ENCODE peak calls at places on chromosomes 7 and 10, in seven cellular contexts. F is HCT116, K is HepG2, B is H1, X is K562, R is SK-N-SH, P is GM12878. H is an unnamed sample.

GRCh38 chr10:29344073-29344820 is 55.4 kb downstream of the LYZL1 start:
- DNase-seq in F (no peak), K (no peak), B (no peak), X (no peak), R (no peak), P (no peak), H (no peak)

GRCh38 chr10:97039538-97040247 is 146.1 kb downstream of the SLIT1 start:
- DNase-seq in F (no peak), K (no peak), B (peak), X (no peak), R (no peak), P (no peak), H (no peak)

GRCh38 chr10:131681122-131681521 is 219.7 kb upstream of the PPP2R2D start:
- DNase-seq in F (no peak), K (no peak), B (no peak), X (no peak), R (no peak), P (no peak), H (no peak)

GRCh38 chr7:100543586-100543985 is 4.6 kb downstream of the AGFG2 start:
- DNase-seq in F (no peak), K (no peak), B (no peak), X (no peak), R (no peak), P (no peak), H (no peak)

GRCh38 chr7:84647797-84648762 is 453.5 kb upstream of the SEMA3A start:
- DNase-seq in F (no peak), K (no peak), B (no peak), X (no peak), R (no peak), P (no peak), H (no peak)

GRCh38 chr7:134448359-134449229 is 10.3 kb downstream of the AKR1B1 start:
- DNase-seq in F (peak), K (no peak), B (no peak), X (peak), R (no peak), P (no peak), H (no peak)

GRCh38 chr10:101694056-101694673 is 805 bp downstream of the FBXW4 start:
- DNase-seq in F (no peak), K (peak), B (no peak), X (peak), R (peak), P (no peak), H (peak)

GRCh38 chr10:22022257-22023051 is 18.9 kb upstream of the DNAJC1 start:
- DNase-seq in F (no peak), K (no peak), B (no peak), X (peak), R (peak), P (no peak), H (no peak)

DNA sequence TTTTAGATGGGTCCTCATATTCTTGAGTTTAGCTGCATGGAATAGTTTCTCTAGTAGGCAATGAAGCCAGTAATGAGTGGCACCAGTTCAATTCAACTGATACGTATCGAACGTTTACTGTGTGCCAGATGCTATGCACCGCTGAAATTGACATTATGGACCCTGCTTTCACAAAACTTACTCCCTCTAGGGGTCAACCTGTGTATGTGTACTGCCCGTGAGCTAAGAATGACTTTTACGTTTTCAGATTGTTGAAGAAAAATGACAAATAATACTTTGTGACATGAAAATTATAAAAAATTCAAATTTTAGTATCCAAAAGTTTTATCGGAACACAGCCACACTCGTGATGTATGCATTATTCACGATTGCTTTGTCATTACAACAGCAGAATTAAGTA is 95.5 kb downstream of the ZMYND11 start:
- DNase-seq in F (peak), K (peak), B (no peak), X (peak), R (peak), P (no peak), H (peak)
- TF ChIP-seq JUND in F (no peak), K (no peak), B (no peak), X (no peak), R (no peak), P (no peak), H (no peak)

GRCh38 chr7:22571776-22572175 is 71.8 kb upstream of the STEAP1B start:
- DNase-seq in F (no peak), K (no peak), B (no peak), X (no peak), R (no peak), P (no peak), H (no peak)
- TF ChIP-seq JUND in F (no peak), K (no peak), B (no peak), X (no peak), R (no peak), P (no peak), H (no peak)

GRCh38 chr10:76033457-76034196 is 602.2 kb downstream of the LRMDA start:
- DNase-seq in F (no peak), K (peak), B (no peak), X (no peak), R (no peak), P (peak), H (peak)
- TF ChIP-seq JUND in F (no peak), K (peak), B (no peak), X (no peak), R (no peak), P (no peak), H (no peak)

GRCh38 chr10:24721254-24722106 is 2.2 kb downstream of the ARHGAP21 start:
- DNase-seq in F (no peak), K (no peak), B (peak), X (peak), R (peak), P (no peak), H (no peak)
- TF ChIP-seq JUND in F (no peak), K (no peak), B (no peak), X (no peak), R (no peak), P (no peak), H (no peak)